ENCODE peak calls at places on chromosomes 3 and 15, in five cellular contexts. W, E, G, T and C are unnamed samples.

GRCh38 chr15:70892912-70893560 is 410 bp downstream of the LRRC49 start:
- DNase-seq in W (peak), E (no peak), G (peak), T (no peak), C (no peak)

GRCh38 chr3:180693656-180694055 is 14.4 kb upstream of the CCDC39 start:
- DNase-seq in W (no peak), E (no peak), G (no peak), T (no peak), C (no peak)

GRCh38 chr3:104367000-104367399 is 999.7 kb upstream of the ALCAM start:
- DNase-seq in W (no peak), E (no peak), G (peak), T (no peak), C (no peak)

GRCh38 chr3:14508505-14508819 is 31.7 kb downstream of the GRIP2 start:
- DNase-seq in W (no peak), E (no peak), G (no peak), T (no peak), C (no peak)

GRCh38 chr3:9249273-9250192 is at the start of gene SRGAP3:
- DNase-seq in W (peak), E (peak), G (peak), T (peak), C (peak)

GRCh38 chr15:85388962-85389361 is 8.6 kb downstream of the AKAP13 start:
- DNase-seq in W (no peak), E (no peak), G (no peak), T (no peak), C (no peak)

GRCh38 chr15:38536201-38536676 is 28.4 kb downstream of the RASGRP1 start:
- DNase-seq in W (peak), E (no peak), G (peak), T (no peak), C (peak)

GRCh38 chr3:183958226-183958625 is 59.5 kb downstream of the ABCC5 start:
- DNase-seq in W (no peak), E (no peak), G (no peak), T (no peak), C (no peak)

GRCh38 chr15:37133619-37134018 is 33.3 kb upstream of the MEIS2 start:
- DNase-seq in W (peak), E (no peak), G (peak), T (no peak), C (no peak)

GRCh38 chr3:26280517-26280916 is 342.1 kb upstream of the LRRC3B start:
- DNase-seq in W (no peak), E (no peak), G (no peak), T (no peak), C (no peak)

GRCh38 chr15:53695365-53695764 is 64.1 kb downstream of the WDR72 start:
- DNase-seq in W (no peak), E (no peak), G (no peak), T (no peak), C (no peak)

GRCh38 chr3:152322756-152323155 is 54.0 kb downstream of the MBNL1 start:
- DNase-seq in W (no peak), E (no peak), G (no peak), T (no peak), C (peak)

GRCh38 chr15:63291507-63291906 is 14.1 kb downstream of the APH1B start:
- DNase-seq in W (peak), E (no peak), G (peak), T (no peak), C (no peak)

GRCh38 chr15:32861741-32862140 is 143.9 kb downstream of the GREM1 start:
- DNase-seq in W (peak), E (peak), G (peak), T (no peak), C (peak)

GRCh38 chr3:43863966-43864933 is 173.5 kb downstream of the ABHD5 start:
- DNase-seq in W (no peak), E (no peak), G (no peak), T (no peak), C (no peak)

GRCh38 chr15:101112336-101113113 is 139.3 kb downstream of the CHSY1 start:
- DNase-seq in W (no peak), E (no peak), G (no peak), T (no peak), C (no peak)

GRCh38 chr15:91380114-91380513 is 280.1 kb downstream of the SV2B start:
- DNase-seq in W (no peak), E (no peak), G (no peak), T (no peak), C (no peak)

GRCh38 chr3:33732394-33732793 is 14.3 kb upstream of the CLASP2 start:
- DNase-seq in W (no peak), E (no peak), G (no peak), T (no peak), C (no peak)

GRCh38 chr3:78091478-78092119 is 1051.7 kb downstream of the ROBO2 start:
- DNase-seq in W (no peak), E (no peak), G (no peak), T (no peak), C (no peak)

GRCh38 chr3:13655074-13655913 is 106.4 kb downstream of the FBLN2 start:
- DNase-seq in W (peak), E (peak), G (peak), T (no peak), C (peak)

GRCh38 chr3:119944091-119944490 is 150.2 kb downstream of the GSK3B start:
- DNase-seq in W (no peak), E (no peak), G (no peak), T (no peak), C (no peak)

GRCh38 chr3:32106929-32107362 is 526 bp downstream of the GPD1L start:
- DNase-seq in W (no peak), E (no peak), G (peak), T (no peak), C (peak)

GRCh38 chr3:63387568-63387967 is 109.5 kb downstream of the SYNPR start:
- DNase-seq in W (no peak), E (no peak), G (peak), T (no peak), C (no peak)

GRCh38 chr15:72782993-72783562 is 480 bp downstream of the ADPGK start:
- DNase-seq in W (peak), E (no peak), G (peak), T (no peak), C (peak)

GRCh38 chr3:100590114-100590839 is 19.1 kb upstream of the ADGRG7 start:
- DNase-seq in W (peak), E (peak), G (peak), T (no peak), C (peak)

GRCh38 chr3:114624047-114624445 is 330.2 kb downstream of the TIGIT start:
- DNase-seq in W (peak), E (no peak), G (peak), T (no peak), C (no peak)
- H4K91ac ChIP-seq in W (peak), E (no peak), G (no peak), T (no peak), C (no peak)

GRCh38 chr3:125051715-125052581 is 3.8 kb downstream of the HEG1 start:
- DNase-seq in W (peak), E (no peak), G (peak), T (no peak), C (peak)
- H3K4me3 ChIP-seq in W (peak), E (peak), G (no peak), T (peak), C (no peak)

DNA sequence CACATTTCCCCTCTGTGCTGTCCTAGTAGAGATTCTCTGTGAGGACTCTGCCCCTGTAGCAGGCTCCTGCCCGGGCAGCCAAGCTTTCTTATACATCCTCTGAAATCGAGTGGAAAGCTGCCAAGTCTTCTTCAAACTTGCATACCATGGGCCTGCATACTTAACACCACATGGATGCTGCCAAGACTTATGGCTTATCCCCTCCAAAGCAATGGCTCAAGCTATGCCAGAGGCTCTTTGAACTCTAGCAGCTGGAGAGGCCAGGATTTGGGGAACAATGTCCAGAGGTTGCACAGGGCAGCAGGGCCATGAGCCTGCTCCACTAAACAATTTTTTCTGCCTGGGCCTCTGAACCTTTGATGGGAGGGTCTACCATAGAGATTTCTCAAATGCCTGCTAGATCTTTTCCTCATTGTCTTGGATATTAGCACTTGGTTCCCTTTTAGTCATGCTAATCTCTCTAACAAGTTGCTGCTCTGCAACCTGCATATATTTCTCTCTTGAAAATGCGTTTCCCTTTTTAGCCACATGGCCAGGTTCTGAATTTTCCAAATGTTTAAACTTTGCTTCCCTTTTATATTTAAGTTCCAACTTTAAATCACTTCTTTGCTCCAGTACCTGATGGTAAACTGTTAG is 6.1 kb upstream of the PLSCR4 start:
- DNase-seq in W (peak), E (no peak), G (no peak), T (no peak), C (no peak)
- H4K91ac ChIP-seq in W (no peak), E (no peak), G (no peak), T (peak), C (no peak)

DNA sequence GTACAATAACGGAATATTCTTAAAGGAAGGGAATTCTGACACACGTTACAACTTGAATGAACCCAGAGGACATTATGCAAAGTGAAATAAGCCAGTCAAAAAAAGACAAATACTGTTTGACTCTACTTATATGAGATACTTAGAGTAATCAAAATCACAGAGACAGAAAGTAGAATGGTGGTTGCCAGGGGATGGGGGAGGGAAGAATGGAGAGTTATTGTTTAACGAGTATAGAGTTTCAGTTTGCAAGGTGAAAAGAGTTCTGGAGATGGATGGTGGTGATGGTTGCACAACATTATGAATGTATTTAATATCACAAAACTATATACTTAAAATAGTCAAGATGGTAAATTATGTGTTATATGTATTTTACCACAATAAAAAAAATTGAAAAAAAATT is 112.9 kb upstream of the ARHGEF3 start:
- DNase-seq in W (no peak), E (no peak), G (no peak), T (no peak), C (no peak)
- H3K4me3 ChIP-seq in W (no peak), E (no peak), G (no peak), T (no peak), C (no peak)

DNA sequence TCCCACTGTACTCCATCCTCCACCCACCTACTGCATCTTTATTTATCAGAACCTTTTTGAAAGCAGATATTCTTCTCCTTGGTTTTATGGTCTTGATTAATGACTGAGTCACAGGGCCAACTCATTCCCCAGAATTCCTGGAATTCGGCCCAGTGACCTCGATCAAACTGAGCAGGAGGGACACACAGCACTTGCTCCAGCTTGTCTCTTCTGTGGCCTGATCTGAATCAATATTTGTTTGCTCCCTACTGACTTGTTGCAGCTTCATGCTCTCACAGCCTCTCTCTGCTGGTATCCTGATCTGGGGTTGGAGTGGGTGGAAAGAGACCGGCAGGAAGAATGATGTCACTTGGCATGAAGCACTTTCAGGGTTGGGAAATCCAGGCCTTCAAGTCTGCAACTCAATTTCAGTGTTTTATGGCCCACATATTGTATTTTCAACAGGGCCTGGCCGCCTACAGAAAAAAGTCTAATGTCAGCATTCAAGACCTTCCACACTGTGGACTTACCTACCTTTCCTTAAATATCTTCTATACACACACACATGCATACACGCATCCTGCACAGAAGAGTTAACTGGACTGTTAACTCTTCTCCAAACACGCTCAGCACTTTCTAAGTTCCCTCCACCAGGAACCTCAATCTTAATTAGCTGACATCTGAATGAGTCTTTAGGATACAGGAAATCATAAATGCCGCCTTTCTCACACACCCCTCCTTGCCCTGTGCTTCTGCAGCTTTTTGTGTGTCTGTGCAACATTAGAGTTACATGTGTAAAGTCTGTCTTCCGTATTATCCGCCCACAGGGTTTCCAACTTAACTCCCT is 4.6 kb downstream of the ANXA2 start:
- DNase-seq in W (peak), E (no peak), G (peak), T (no peak), C (peak)
- H4K91ac ChIP-seq in W (peak), E (no peak), G (no peak), T (no peak), C (no peak)

DNA sequence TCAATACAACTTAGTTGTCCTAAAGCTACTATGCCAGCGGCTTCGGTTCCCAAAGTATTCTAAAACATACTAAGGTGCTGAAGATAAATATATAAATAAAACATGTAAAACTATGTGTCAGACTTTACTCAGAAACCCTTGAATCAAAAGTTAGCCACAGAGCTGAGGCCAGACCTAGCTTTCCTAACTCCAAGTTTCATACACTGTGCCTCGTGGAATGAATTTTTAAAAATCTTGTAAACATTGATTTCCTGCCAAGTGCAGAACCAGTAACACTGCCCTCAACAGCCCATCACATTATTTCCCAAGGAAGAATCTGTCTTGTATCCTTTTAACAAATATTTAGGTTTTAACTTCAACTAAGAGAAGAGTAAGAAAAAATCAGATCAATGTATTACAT is 36.4 kb downstream of the TAMM41 start:
- DNase-seq in W (peak), E (no peak), G (peak), T (no peak), C (no peak)
- H3K4me3 ChIP-seq in W (no peak), E (no peak), G (no peak), T (no peak), C (no peak)

DNA sequence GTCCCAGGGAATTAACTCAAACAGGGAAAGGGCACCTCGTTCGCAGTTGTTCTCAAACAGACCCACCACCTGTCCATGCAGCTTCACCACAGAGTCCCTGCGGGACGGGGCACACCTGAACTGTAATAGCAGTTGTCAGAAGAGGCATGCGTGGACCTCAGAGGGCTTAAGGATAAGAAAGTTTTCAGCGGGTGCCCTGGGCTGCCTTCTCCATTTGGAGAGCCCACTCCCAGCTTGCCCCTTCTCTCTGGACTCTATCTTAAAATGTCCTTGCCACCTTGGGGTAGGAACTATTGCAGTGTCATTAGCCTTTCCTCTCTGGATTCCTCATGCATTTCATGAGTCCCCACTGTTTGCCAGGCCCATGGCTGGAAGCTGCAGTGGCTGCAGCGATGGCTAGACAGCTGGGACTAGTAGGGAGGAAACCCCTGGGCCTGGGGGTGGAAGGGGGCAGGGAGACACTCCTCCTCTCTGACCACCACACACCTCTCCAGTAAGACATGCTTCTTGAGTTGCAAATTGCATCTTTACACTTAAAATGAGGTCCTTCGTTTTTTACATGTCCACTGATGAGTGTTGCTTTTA is 33.5 kb downstream of the PDIA5 start:
- DNase-seq in W (no peak), E (no peak), G (no peak), T (no peak), C (no peak)
- H4K91ac ChIP-seq in W (no peak), E (no peak), G (no peak), T (peak), C (peak)

DNA sequence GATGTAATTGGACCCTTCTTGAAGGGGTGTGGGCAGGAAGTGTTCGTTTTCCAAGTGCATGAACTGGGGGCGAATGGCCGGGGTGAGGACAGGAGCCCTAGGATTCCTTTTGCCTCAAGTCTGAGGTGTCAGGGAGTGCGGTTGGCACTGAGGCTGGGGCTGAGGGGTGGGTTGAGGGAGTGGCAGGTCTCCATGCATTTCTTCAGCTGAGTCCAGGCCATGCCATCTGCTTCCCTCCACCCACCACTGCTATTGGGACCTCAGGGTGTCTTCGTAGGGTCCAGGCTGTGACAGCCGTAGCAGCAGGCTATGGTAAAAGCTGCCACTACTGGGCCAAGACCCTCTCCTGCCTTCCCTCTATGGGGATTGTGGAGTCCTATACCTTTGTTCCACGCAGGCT is 25.6 kb upstream of the TSPAN3 start:
- DNase-seq in W (no peak), E (no peak), G (no peak), T (no peak), C (no peak)
- H3K4me3 ChIP-seq in W (no peak), E (no peak), G (no peak), T (no peak), C (no peak)